ENCODE peak calls at places on chromosomes 5 and 9, in five cellular contexts. U, F, Z, W and E are unnamed samples.

GRCh38 chr5:180431932-180432331 is 62.2 kb upstream of the CNOT6 start:
- DNase-seq in U (no peak), F (no peak), Z (no peak), W (no peak), E (no peak)

GRCh38 chr5:108481355-108481931 is 99.5 kb upstream of the FBXL17 start:
- DNase-seq in U (no peak), F (no peak), Z (no peak), W (no peak), E (peak; percentile 6)

GRCh38 chr9:4366649-4367330 is 66.9 kb upstream of the GLIS3 start:
- DNase-seq in U (peak; percentile 37), F (peak; percentile 57), Z (no peak), W (no peak), E (peak; percentile 63)

GRCh38 chr9:99127372-99128132 is 22.6 kb downstream of the TGFBR1 start:
- DNase-seq in U (no peak), F (no peak), Z (no peak), W (no peak), E (peak; percentile 82)

GRCh38 chr9:128771745-128772519 is at the start of gene ZER1:
- DNase-seq in U (peak; percentile 93), F (peak; percentile 94), Z (peak; percentile 97), W (peak; percentile 95), E (peak; percentile 75)

GRCh38 chr9:130501645-130502044 is 56.9 kb downstream of the ASS1 start:
- DNase-seq in U (no peak), F (no peak), Z (no peak), W (no peak), E (no peak)

GRCh38 chr5:148386041-148386440 is 2.3 kb downstream of the FBXO38 start:
- DNase-seq in U (no peak), F (no peak), Z (no peak), W (no peak), E (no peak)

GRCh38 chr5:71653119-71653518 is 66.0 kb upstream of the CARTPT start:
- DNase-seq in U (no peak), F (no peak), Z (no peak), W (no peak), E (no peak)

GRCh38 chr9:97563458-97564135 is 62.1 kb downstream of the TMOD1 start:
- DNase-seq in U (no peak), F (no peak), Z (no peak), W (no peak), E (no peak)
- TF ChIP-seq CTCF in U (no peak), F (no peak), Z (no peak), W (no peak), E (no peak)

DNA sequence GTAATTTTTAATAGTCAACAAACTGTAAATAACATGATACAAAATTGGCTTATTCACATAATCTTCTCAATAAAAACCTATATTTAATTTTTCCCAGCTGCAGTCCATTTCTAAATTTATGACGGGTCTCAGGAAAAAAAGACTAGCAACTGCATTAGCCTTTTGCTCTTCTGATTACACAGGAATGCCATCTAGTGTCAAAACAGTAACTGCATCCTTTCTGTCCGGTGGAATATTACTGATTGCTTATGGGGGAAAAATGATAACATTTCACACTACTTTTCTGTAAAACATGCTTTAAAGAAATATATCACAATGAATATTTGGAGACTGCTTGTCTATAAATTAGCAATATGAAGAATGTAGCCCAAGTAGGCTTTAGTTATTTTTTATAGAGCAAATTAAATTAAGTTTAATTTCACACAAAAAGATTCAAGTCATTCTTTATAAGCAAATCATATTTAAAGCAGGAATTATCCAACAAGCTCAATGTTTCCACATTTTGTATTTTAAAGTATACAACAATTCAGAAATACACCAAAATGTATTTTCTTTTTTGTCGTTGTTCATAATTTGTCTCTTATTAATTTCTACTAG is 534.7 kb downstream of the CDH10 start:
- DNase-seq in U (no peak), F (no peak), Z (no peak), W (no peak), E (no peak)
- TF ChIP-seq CTCF in U (peak; percentile 38), F (peak; percentile 40), Z (peak; percentile 28), W (peak; percentile 41), E (peak; percentile 42)

GRCh38 chr5:168118042-168118668 is 173.3 kb upstream of the WWC1 start:
- DNase-seq in U (no peak), F (no peak), Z (no peak), W (no peak), E (no peak)

GRCh38 chr5:168117469-168117868 is 174.0 kb upstream of the WWC1 start:
- DNase-seq in U (no peak), F (no peak), Z (no peak), W (no peak), E (no peak)

GRCh38 chr5:168110384-168110783 is 181.1 kb upstream of the WWC1 start:
- DNase-seq in U (no peak), F (no peak), Z (no peak), W (no peak), E (no peak)

GRCh38 chr5:168111433-168111832 is 180.0 kb upstream of the WWC1 start:
- DNase-seq in U (no peak), F (no peak), Z (no peak), W (no peak), E (no peak)

GRCh38 chr5:168114444-168115017 is 176.9 kb upstream of the WWC1 start:
- DNase-seq in U (no peak), F (peak; percentile 70), Z (peak; percentile 54), W (peak; percentile 28), E (peak; percentile 60)
- TF ChIP-seq CTCF in U (peak; percentile 43), F (peak; percentile 70), Z (peak; percentile 67), W (peak; percentile 68), E (peak; percentile 86)

GRCh38 chr5:136314302-136314701 is 51.0 kb downstream of the TRPC7 start:
- DNase-seq in U (no peak), F (no peak), Z (no peak), W (no peak), E (no peak)

GRCh38 chr5:136311999-136312398 is 53.3 kb downstream of the TRPC7 start:
- DNase-seq in U (no peak), F (no peak), Z (no peak), W (no peak), E (no peak)

GRCh38 chr5:136309376-136309775 is 56.0 kb downstream of the TRPC7 start:
- DNase-seq in U (no peak), F (no peak), Z (no peak), W (no peak), E (no peak)

GRCh38 chr5:136309932-136310598 is 55.3 kb downstream of the TRPC7 start:
- DNase-seq in U (no peak), F (no peak), Z (no peak), W (no peak), E (no peak)

DNA sequence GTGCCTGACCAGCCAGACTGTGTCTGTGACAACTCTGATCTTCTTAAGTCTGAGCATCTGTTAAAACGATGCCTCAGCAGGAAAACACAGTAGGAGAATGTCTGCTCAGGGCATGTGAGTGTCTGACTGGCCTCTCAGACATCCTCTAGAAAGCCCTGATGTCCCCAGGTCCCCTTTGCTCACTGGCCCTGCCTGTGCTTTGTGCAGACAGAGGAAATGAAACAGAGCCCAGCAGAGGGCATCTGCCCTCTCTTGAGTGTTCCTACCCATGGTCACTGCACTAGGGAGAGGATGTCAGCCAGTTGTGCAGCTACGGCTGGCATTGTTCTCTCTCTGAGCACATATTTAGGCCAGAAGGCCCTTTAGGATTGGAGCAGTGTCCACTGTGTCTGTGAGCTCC is 56.9 kb downstream of the TRPC7 start:
- DNase-seq in U (no peak), F (no peak), Z (no peak), W (no peak), E (no peak)
- TF ChIP-seq CTCF in U (no peak), F (no peak), Z (no peak), W (peak; percentile 22), E (no peak)

GRCh38 chr5:154575869-154576806 is 98.1 kb upstream of the HAND1 start:
- DNase-seq in U (no peak), F (no peak), Z (no peak), W (no peak), E (no peak)
- TF ChIP-seq CTCF in U (no peak), F (no peak), Z (no peak), W (no peak), E (no peak)

GRCh38 chr9:121445986-121446385 is 53.7 kb downstream of the GGTA1 start:
- DNase-seq in U (no peak), F (no peak), Z (no peak), W (no peak), E (no peak)
- TF ChIP-seq CTCF in U (no peak), F (no peak), Z (peak; percentile 14), W (peak; percentile 38), E (peak; percentile 29)

DNA sequence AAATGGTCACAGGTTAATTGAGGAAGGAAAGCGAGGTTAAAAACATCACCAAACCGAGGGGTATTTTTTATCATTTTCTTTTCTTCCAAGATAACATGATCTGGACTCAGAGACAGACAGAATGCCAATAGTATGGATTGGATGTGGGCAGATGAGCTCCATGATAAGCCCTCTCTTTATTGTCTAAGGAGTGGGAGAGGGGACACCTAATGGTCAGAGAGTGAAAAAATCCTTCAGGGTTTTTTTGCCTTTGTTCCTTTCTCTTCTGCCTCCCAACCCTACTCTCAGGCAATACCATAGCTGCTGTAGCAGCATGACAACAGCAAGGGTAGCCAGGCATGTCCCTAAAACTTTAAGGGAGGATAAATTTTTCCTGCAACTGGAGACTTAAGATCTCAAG is 94.7 kb downstream of the DIRAS2 start:
- DNase-seq in U (no peak), F (no peak), Z (no peak), W (no peak), E (no peak)
- TF ChIP-seq CTCF in U (no peak), F (no peak), Z (no peak), W (no peak), E (no peak)

DNA sequence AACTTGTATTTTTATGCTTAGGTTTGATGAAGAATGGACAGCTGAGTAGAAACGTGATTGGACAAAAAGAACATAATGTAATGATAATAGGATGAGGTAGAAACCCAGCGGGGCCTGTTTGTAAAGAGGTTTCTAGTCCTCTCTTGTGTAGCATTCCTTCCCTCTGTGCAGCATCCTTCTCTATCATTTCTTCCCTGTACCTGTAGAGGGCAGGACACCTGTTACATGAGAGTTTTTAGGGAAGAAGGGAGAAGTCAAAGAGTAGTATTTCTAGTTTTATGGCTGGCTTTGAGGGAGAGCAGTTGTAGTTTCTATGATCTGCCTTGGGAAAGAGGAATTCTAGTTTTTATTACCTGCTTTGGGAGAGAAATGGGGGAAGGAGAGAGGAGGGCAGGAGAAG is 162.1 kb upstream of the FST start:
- DNase-seq in U (no peak), F (no peak), Z (no peak), W (no peak), E (no peak)
- TF ChIP-seq CTCF in U (no peak), F (no peak), Z (no peak), W (no peak), E (peak; percentile 14)

GRCh38 chr9:101738566-101739183 is at the start of gene GRIN3A:
- DNase-seq in U (peak; percentile 16), F (peak; percentile 12), Z (peak; percentile 37), W (peak; percentile 36), E (no peak)
- TF ChIP-seq CTCF in U (no peak), F (no peak), Z (no peak), W (peak; percentile 38), E (no peak)